ENCODE peak calls at places on chromosomes 16 and 17, in eight cellular contexts. C is bronchial epithelial cell, F is suprapubic skin, J is coronary artery, K is mucosa of descending colon, W is lower lobe of right lung, T is Peyer's patch, P is SK-N-SH. V is an unnamed sample.

GRCh38 chr17:78998311-78999055 is 11.1 kb downstream of the CANT1 start:
- DNase-seq in C (no peak), T (peak; percentile 93), P (peak; percentile 96), F (peak; percentile 85), J (peak; percentile 88), W (no peak), K (peak; percentile 83), V (no peak)

GRCh38 chr17:42796066-42796758 is 2.3 kb downstream of the COA3 start:
- DNase-seq in P (no peak), K (no peak), J (peak; percentile 17), T (peak; percentile 40), C (no peak), W (no peak), F (no peak), V (no peak)

GRCh38 chr16:3659200-3659599 is 4.7 kb downstream of the DNASE1 start:
- DNase-seq in C (no peak), K (no peak), W (no peak), P (no peak), F (no peak), J (no peak), T (no peak), V (no peak)

GRCh38 chr17:34252138-34252889 is 2.8 kb upstream of the CCL2 start:
- DNase-seq in C (peak; percentile 16), F (peak; percentile 95), K (peak; percentile 75), W (peak; percentile 87), J (peak; percentile 97), T (peak; percentile 70), P (peak; percentile 49), V (peak; percentile 87)

GRCh38 chr17:37239690-37240344 is 136.0 kb upstream of the C17orf78 start:
- DNase-seq in T (no peak), W (no peak), J (no peak), F (no peak), C (peak; percentile 58), P (peak; percentile 33), K (peak; percentile 2), V (peak; percentile 11)

GRCh38 chr17:14116263-14117024 is 47.1 kb downstream of the COX10 start:
- DNase-seq in F (no peak), J (no peak), P (no peak), T (no peak), K (no peak), W (no peak), C (no peak), V (no peak)

GRCh38 chr17:57021226-57021940 is 43.5 kb downstream of the SCPEP1 start:
- DNase-seq in T (no peak), P (no peak), C (peak; percentile 93), F (no peak), K (peak; percentile 77), W (peak; percentile 62), J (peak; percentile 65), V (no peak)

GRCh38 chr16:8607214-8607613 is 14.3 kb upstream of the METTL22 start:
- DNase-seq in P (no peak), T (no peak), C (no peak), J (no peak), F (no peak), K (no peak), W (no peak), V (no peak)

GRCh38 chr17:81197831-81198490 is 24.8 kb downstream of the CEP131 start:
- DNase-seq in F (no peak), P (no peak), W (no peak), J (no peak), T (no peak), C (no peak), K (no peak), V (no peak)

GRCh38 chr17:64081802-64082799 is 47.8 kb downstream of the ERN1 start:
- DNase-seq in K (no peak), T (no peak), C (peak; percentile 98), F (no peak), J (no peak), P (peak; percentile 76), W (no peak), V (no peak)

GRCh38 chr17:51585514-51586104 is 325.3 kb downstream of the UTP18 start:
- DNase-seq in K (peak; percentile 12), J (no peak), F (no peak), P (peak; percentile 15), C (peak; percentile 17), W (no peak), T (no peak), V (no peak)

GRCh38 chr16:782766-783403 is 5.3 kb downstream of the RPUSD1 start:
- DNase-seq in P (peak; percentile 72), J (no peak), C (peak; percentile 20), W (no peak), K (no peak), F (no peak), T (no peak), V (no peak)

GRCh38 chr17:4090898-4091297 is 51.9 kb downstream of the ZZEF1 start:
- DNase-seq in T (no peak), C (no peak), J (no peak), F (no peak), P (no peak), K (no peak), W (no peak), V (no peak)

GRCh38 chr16:56609463-56609921 is 1.1 kb downstream of the MT2A start:
- DNase-seq in P (peak; percentile 69), W (peak; percentile 82), C (peak; percentile 89), K (peak; percentile 92), J (no peak), T (peak; percentile 55), F (peak; percentile 88), V (peak; percentile 87)

GRCh38 chr16:56611281-56611833 is 3.0 kb downstream of the MT2A start:
- DNase-seq in F (no peak), T (peak; percentile 49), W (no peak), J (peak; percentile 94), C (no peak), P (no peak), K (no peak), V (no peak)

GRCh38 chr16:56608876-56609462 is 585 bp downstream of the MT2A start:
- DNase-seq in F (no peak), P (peak; percentile 43), J (no peak), T (peak; percentile 60), W (no peak), K (peak; percentile 47), C (peak; percentile 7), V (no peak)

GRCh38 chr16:56610017-56610608 is 1.7 kb downstream of the MT2A start:
- DNase-seq in J (peak; percentile 89), F (no peak), P (no peak), C (peak; percentile 97), W (peak; percentile 81), K (peak; percentile 56), T (peak; percentile 64), V (peak; percentile 60)

GRCh38 chr16:56610609-56611111 is 2.3 kb downstream of the MT2A start:
- DNase-seq in P (no peak), J (peak; percentile 76), K (no peak), C (peak; percentile 7), F (no peak), T (no peak), W (no peak), V (no peak)
- H3K4me3 ChIP-seq in P (no peak overlapping the region), J (peak overlapping the region; percentile 82), K (no peak overlapping the region), C (no peak overlapping the region), F (peak overlapping the region; percentile 73), T (no peak overlapping the region), W (no peak overlapping the region), V (peak overlapping the region; percentile 88)

DNA sequence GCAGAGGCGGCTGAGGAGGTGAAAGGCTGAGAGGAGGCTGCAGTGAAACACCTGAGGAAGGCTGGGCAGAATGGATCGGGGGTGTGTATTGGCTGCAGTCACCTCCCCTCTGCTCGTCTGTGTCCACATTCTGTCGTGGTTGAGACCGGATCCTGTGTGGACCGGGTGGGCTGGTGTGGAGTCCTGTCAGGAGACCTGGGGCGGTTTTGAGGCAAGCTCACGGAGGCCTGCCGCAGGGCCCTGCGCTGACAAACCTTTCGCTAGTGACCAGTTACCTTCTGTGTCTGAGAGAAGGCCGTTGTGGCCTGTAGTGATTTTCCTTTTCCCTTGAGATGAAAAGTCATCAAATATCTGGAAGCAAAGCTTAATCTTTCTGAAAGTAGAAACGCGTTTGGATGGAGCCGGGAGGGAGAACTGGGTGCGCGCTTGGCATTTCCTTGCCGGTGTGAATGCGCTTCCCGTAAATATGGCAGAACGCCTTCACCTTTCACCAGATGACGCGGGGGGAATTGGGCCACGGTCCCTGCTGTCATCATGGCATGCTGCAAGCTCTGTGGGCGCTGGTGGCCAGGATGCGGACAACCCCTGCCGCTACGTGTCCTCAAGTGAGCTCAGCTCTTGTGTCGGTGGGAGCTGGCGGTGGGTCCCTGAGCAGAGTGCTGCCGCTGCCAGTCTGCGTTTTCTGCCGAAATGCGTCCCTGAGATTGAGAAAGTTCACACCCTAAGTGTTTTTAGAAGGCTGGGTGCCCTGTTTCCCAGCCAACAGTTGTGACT is 6.2 kb downstream of the BANP start:
- DNase-seq in C (no peak), F (no peak), P (no peak), W (no peak), T (no peak), K (no peak), J (no peak), V (no peak)
- H3K4me3 ChIP-seq in C (no peak overlapping the region), F (no peak overlapping the region), P (no peak overlapping the region), W (no peak overlapping the region), T (no peak overlapping the region), K (no peak overlapping the region), J (peak overlapping the region; percentile 12), V (no peak overlapping the region)

DNA sequence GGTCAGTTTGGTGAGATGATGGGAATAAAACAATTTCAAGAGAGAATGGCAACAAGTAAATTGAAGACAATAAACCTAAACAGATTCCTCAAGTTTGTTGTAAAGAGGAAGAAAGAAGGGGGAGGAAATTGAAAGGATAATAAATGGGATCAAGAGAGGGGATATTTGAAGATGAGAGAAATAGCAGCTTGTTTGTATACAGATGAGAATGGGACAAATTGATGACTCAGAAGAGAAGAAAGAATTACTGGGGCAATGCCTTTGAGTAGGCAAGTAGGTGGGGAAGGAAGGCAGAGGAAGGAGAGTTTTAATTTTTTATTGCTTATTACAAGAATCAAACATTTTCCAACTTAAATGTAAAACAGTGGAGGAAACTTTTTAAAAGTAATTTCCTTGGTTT is 98.3 kb downstream of the CHD9 start:
- DNase-seq in P (no peak), T (no peak), C (peak; percentile 22), W (no peak), K (no peak), J (no peak), F (no peak), V (no peak)
- H3K4me3 ChIP-seq in P (no peak overlapping the region), T (no peak overlapping the region), C (no peak overlapping the region), W (no peak overlapping the region), K (no peak overlapping the region), J (no peak overlapping the region), F (no peak overlapping the region), V (no peak overlapping the region)

DNA sequence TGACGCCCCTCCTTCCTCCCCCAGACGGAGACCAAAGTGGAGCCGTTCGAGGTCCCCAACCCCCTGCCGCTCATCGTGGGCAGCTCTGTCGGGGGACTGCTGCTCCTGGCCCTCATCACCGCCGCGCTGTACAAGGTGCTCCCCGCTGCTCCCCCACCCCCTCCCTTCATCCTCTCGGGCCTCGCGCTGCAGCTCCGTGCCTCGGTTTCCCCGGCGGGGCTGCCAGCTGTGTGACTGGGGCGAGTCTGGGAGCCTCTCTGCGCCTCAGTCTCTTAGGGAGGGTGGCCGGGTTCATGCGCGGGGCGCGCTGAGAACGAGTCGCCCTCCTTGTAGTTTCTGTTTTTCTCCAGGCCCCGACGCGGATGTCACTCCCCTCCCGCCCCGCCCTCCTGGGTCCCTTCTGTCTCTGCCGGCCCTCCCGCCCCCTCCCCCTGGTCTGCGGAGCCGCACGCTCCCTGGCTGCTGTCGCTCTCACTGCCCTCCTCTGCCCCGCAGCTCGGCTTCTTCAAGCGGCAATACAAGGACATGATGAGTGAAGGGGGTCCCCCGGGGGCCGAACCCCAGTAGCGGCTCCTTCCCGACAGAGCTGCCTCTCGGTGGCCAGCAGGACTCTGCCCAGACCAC is 23.7 kb upstream of the ITGAX start:
- DNase-seq in J (no peak), P (no peak), C (no peak), F (no peak), K (no peak), T (no peak), W (no peak), V (no peak)
- H3K4me3 ChIP-seq in J (peak overlapping the region; percentile 54), P (no peak overlapping the region), C (no peak overlapping the region), F (peak overlapping the region; percentile 46), K (no peak overlapping the region), T (peak overlapping the region; percentile 54), W (peak overlapping the region; percentile 21), V (no peak overlapping the region)